ENCODE peak calls at places on chromosomes 16 and 17, in six cellular contexts. Y, T, S, N, A and H are unnamed samples.

GRCh38 chr16:69926241-69926640 is 24.9 kb upstream of the CLEC18A start:
- DNase-seq in Y (no peak), T (no peak), S (no peak), N (no peak), A (no peak), H (no peak)

GRCh38 chr16:78125112-78125844 is 25.8 kb downstream of the WWOX start:
- DNase-seq in Y (no peak), T (no peak), S (no peak), N (no peak), A (no peak), H (no peak)

GRCh38 chr17:64120159-64120558 is 9.8 kb downstream of the ERN1 start:
- DNase-seq in Y (no peak), T (no peak), S (no peak), N (no peak), A (no peak), H (no peak)

GRCh38 chr17:60926466-60927183 is 249.0 kb downstream of the BCAS3 start:
- DNase-seq in Y (no peak), T (no peak), S (no peak), N (no peak), A (no peak), H (no peak)

GRCh38 chr17:9470171-9470570 is 105.4 kb downstream of the STX8 start:
- DNase-seq in Y (no peak), T (no peak), S (no peak), N (no peak), A (no peak), H (no peak)

GRCh38 chr17:77645441-77646430 is 312.8 kb upstream of the TNRC6C start:
- DNase-seq in Y (no peak), T (no peak), S (no peak), N (no peak), A (no peak), H (no peak)

GRCh38 chr17:4144411-4144747 is 1.4 kb downstream of the CYB5D2 start:
- DNase-seq in Y (no peak), T (no peak), S (no peak), N (no peak), A (no peak), H (no peak)

GRCh38 chr17:61391595-61392291 is 7.9 kb upstream of the TBX2 start:
- DNase-seq in Y (no peak), T (no peak), S (no peak), N (no peak), A (no peak), H (no peak)

GRCh38 chr16:3646348-3646920 is 8.1 kb upstream of the DNASE1 start:
- DNase-seq in Y (peak; percentile 57), T (no peak), S (peak; percentile 86), N (peak; percentile 62), A (no peak), H (no peak)

GRCh38 chr17:10799407-10799806 is 4.5 kb downstream of the TMEM238L start:
- DNase-seq in Y (no peak), T (no peak), S (no peak), N (no peak), A (no peak), H (no peak)

GRCh38 chr17:48598727-48599126 is 5.1 kb upstream of the HOXB5 start:
- DNase-seq in Y (no peak), T (no peak), S (no peak), N (no peak), A (no peak), H (no peak)

GRCh38 chr16:80197790-80198201 is 343.0 kb upstream of the DYNLRB2 start:
- DNase-seq in Y (no peak), T (no peak), S (no peak), N (peak; percentile 87), A (no peak), H (no peak)

GRCh38 chr16:57976331-57976796 is 5.4 kb upstream of the CNGB1 start:
- DNase-seq in Y (no peak), T (no peak), S (no peak), N (no peak), A (no peak), H (no peak)

GRCh38 chr16:74730049-74730683 is 29.5 kb upstream of the MLKL start:
- DNase-seq in Y (no peak), T (no peak), S (peak; percentile 81), N (peak; percentile 78), A (no peak), H (no peak)

GRCh38 chr17:18176152-18176551 is 7.5 kb upstream of the ALKBH5 start:
- DNase-seq in Y (no peak), T (no peak), S (no peak), N (no peak), A (no peak), H (no peak)

GRCh38 chr17:75845058-75845711 is 981 bp upstream of the UNC13D start:
- DNase-seq in Y (peak; percentile 90), T (peak; percentile 69), S (peak; percentile 98), N (peak; percentile 91), A (no peak), H (peak; percentile 63)

GRCh38 chr17:56754523-56755208 is 79.1 kb downstream of the C17orf67 start:
- DNase-seq in Y (no peak), T (no peak), S (no peak), N (peak; percentile 53), A (no peak), H (no peak)

GRCh38 chr17:69012895-69013805 is 47.6 kb downstream of the ABCA9 start:
- DNase-seq in Y (no peak), T (no peak), S (no peak), N (peak; percentile 29), A (no peak), H (no peak)

GRCh38 chr17:1347681-1348318 is 52.2 kb downstream of the YWHAE start:
- DNase-seq in Y (peak; percentile 75), T (no peak), S (peak; percentile 36), N (no peak), A (no peak), H (no peak)

GRCh38 chr17:19304209-19304608 is 58.3 kb downstream of the B9D1 start:
- DNase-seq in Y (peak; percentile 72), T (no peak), S (peak; percentile 43), N (peak; percentile 31), A (peak; percentile 28), H (no peak)

GRCh38 chr17:79087428-79088143 is 13.0 kb downstream of the ENGASE start:
- DNase-seq in Y (peak; percentile 88), T (peak; percentile 72), S (peak; percentile 72), N (peak; percentile 68), A (no peak), H (peak; percentile 43)

GRCh38 chr16:3637371-3637923 is 17.0 kb upstream of the DNASE1 start:
- DNase-seq in Y (peak; percentile 28), T (no peak), S (no peak), N (no peak), A (no peak), H (no peak)

GRCh38 chr16:85986931-85987749 is 88.2 kb downstream of the IRF8 start:
- DNase-seq in Y (peak; percentile 64), T (no peak), S (no peak), N (no peak), A (no peak), H (no peak)

GRCh38 chr17:47856830-47857229 is 5.9 kb upstream of the SP6 start:
- DNase-seq in Y (no peak), T (no peak), S (no peak), N (no peak), A (no peak), H (no peak)

GRCh38 chr17:47218896-47219430 is 9.8 kb downstream of the MYL4 start:
- DNase-seq in Y (no peak), T (no peak), S (no peak), N (no peak), A (no peak), H (no peak)

GRCh38 chr16:80114699-80115098 is 426.1 kb upstream of the DYNLRB2 start:
- DNase-seq in Y (no peak), T (no peak), S (no peak), N (no peak), A (no peak), H (no peak)

GRCh38 chr17:63125987-63126386 is 160.0 kb downstream of the TANC2 start:
- DNase-seq in Y (no peak), T (no peak), S (no peak), N (no peak), A (no peak), H (no peak)

GRCh38 chr16:89323120-89323960 is 105.8 kb downstream of the ZNF778 start:
- DNase-seq in Y (peak; percentile 58), T (no peak), S (peak; percentile 8), N (no peak), A (no peak), H (no peak)

GRCh38 chr16:89324056-89325010 is 106.8 kb downstream of the ZNF778 start:
- DNase-seq in Y (peak; percentile 60), T (no peak), S (peak; percentile 8), N (no peak), A (no peak), H (peak; percentile 36)

GRCh38 chr16:89319883-89320716 is 102.6 kb downstream of the ZNF778 start:
- DNase-seq in Y (peak; percentile 77), T (peak; percentile 54), S (peak; percentile 76), N (peak; percentile 79), A (no peak), H (peak; percentile 57)

GRCh38 chr16:89320717-89321501 is 103.4 kb downstream of the ZNF778 start:
- DNase-seq in Y (no peak), T (no peak), S (peak; percentile 60), N (peak; percentile 56), A (no peak), H (no peak)

DNA sequence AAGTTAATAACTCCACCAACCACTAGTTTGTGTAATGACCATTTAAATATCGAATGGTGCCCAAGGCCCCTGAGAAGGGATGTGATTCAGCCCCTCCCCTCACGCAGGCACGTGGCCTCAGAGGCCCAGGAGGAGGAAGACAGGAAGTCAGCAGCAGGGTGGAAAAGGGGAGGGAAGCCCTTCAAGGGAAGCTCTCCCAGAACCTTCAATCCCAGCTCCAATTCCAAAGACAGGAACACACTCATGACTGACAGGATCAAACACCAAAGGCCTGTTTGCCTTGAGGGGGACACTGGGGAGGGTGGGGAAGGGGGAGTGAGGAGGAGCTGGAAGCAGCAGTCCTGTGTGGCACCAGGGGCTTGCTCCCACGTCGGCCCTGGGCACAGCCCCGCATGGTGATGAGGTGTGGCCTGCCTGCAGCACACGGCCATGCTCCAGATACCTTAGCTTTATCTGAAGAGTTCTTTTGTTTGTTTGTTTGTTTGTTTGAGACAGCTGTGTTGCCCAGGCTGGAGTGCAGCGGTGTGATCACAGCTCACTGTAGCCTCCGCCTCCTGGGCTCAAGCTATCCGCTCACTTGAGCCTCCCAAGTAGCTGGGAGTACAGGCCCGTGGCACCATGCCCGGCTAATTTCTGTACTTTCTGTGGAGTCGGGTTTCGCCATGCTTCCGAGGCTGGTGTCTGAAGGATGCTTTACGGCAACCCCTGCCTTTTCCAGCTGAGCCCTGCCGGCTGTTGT is 105.0 kb downstream of the ZNF778 start:
- DNase-seq in Y (peak; percentile 88), T (peak; percentile 79), S (no peak), N (peak; percentile 60), A (no peak), H (peak; percentile 71)
- H3K27ac ChIP-seq in Y (peak overlapping the region; percentile 43), T (peak overlapping the region; percentile 22), S (no peak overlapping the region), N (peak overlapping the region; percentile 99), A (peak overlapping the region; percentile 83), H (no peak overlapping the region)

GRCh38 chr17:43720311-43721060 is 38.1 kb downstream of the SOST start:
- DNase-seq in Y (peak; percentile 89), T (peak; percentile 78), S (peak; percentile 75), N (peak; percentile 78), A (peak; percentile 10), H (peak; percentile 81)
- TF ChIP-seq POLR2A in Y (peak; percentile 69), T (no peak), S (peak; percentile 89), N (peak; percentile 69), A (no peak), H (peak; percentile 32)

GRCh38 chr16:82699711-82700495 is 73.1 kb downstream of the CDH13 start:
- DNase-seq in Y (no peak), T (peak; percentile 37), S (peak; percentile 16), N (no peak), A (no peak), H (no peak)
- H3K27ac ChIP-seq in Y (no peak overlapping the region), T (peak overlapping the region; percentile 66), S (no peak overlapping the region), N (no peak overlapping the region), A (peak overlapping the region; percentile 64), H (no peak overlapping the region)

GRCh38 chr17:8209909-8210760 is at the start of gene AURKB:
- DNase-seq in Y (peak; percentile 98), T (peak; percentile 92), S (peak; percentile 95), N (peak; percentile 98), A (peak; percentile 70), H (peak; percentile 91)
- TF ChIP-seq POLR2A in Y (no peak), T (no peak), S (no peak), N (peak; percentile 50), A (no peak), H (no peak)